ENCODE peak calls at places on chromosomes 2 and 18, in four cellular contexts. W is progenitor cell of endocrine pancreas, G is cardiac septum, U is AG09309. K is an unnamed sample.

GRCh38 chr2:100321881-100322820 is at the start of gene LONRF2:
- DNase-seq in G (peak; percentile 77), U (no peak), W (peak; percentile 45), K (peak; percentile 20)

GRCh38 chr18:75273817-75274216 is 63.2 kb downstream of the TSHZ1 start:
- DNase-seq in G (no peak), U (no peak), W (no peak), K (no peak)

GRCh38 chr2:144596074-144596871 is 76.4 kb upstream of the ZEB2 start:
- DNase-seq in W (no peak), G (no peak), U (no peak), K (peak; percentile 19)

GRCh38 chr2:103008586-103008985 is 246.8 kb downstream of the TMEM182 start:
- DNase-seq in W (no peak), U (no peak), G (no peak), K (no peak)

GRCh38 chr18:70289351-70290330 is 796 bp downstream of the SOCS6 start:
- DNase-seq in U (no peak), G (peak; percentile 78), W (peak; percentile 39), K (peak; percentile 31)

GRCh38 chr2:146124741-146125140 is 1604.8 kb upstream of the ZEB2 start:
- DNase-seq in G (no peak), U (peak; percentile 16), W (no peak), K (no peak)

GRCh38 chr2:238010572-238010971 is 43.8 kb downstream of the UBE2F start:
- DNase-seq in W (no peak), U (no peak), G (no peak), K (no peak)

GRCh38 chr2:86621290-86621943 is 2.2 kb downstream of the RNF103 start:
- DNase-seq in U (no peak), W (no peak), G (no peak), K (no peak)

GRCh38 chr2:216300921-216301320 is 71.4 kb downstream of the MARCHF4 start:
- DNase-seq in G (no peak), W (no peak), U (no peak), K (no peak)